ENCODE peak calls at places on chromosome 15, in four cellular contexts. F is progenitor cell of endocrine pancreas, Z is lower leg skin, P is pancreas. R is an unnamed sample.
A peak's percentile ranks its signal among the peaks of the same experiment; 100 is the strongest.

GRCh38 chr15:73467758-73468157 is 24.8 kb downstream of the REC114 start:
- DNase-seq in F (no peak), Z (no peak), P (no peak), R (no peak)

GRCh38 chr15:89121414-89121813 is 33.2 kb downstream of the ABHD2 start:
- DNase-seq in F (no peak), Z (no peak), P (no peak), R (no peak)

GRCh38 chr15:62119926-62120273 is 45.2 kb downstream of the C2CD4B start:
- DNase-seq in F (no peak), Z (no peak), P (no peak), R (no peak)

GRCh38 chr15:39756806-39757522 is 25.7 kb downstream of the FSIP1 start:
- DNase-seq in F (no peak), Z (no peak), P (no peak), R (peak; percentile 8)

GRCh38 chr15:23395030-23395692 is 40.6 kb downstream of the GOLGA8S start:
- DNase-seq in F (no peak), Z (no peak), P (no peak), R (no peak)

GRCh38 chr15:60115579-60116415 is 111.7 kb downstream of the FOXB1 start:
- DNase-seq in F (no peak), Z (no peak), P (no peak), R (no peak)

GRCh38 chr15:75738647-75739325 is 26.1 kb upstream of the CSPG4 start:
- DNase-seq in F (peak; percentile 90), Z (peak; percentile 92), P (peak; percentile 98), R (peak; percentile 74)

GRCh38 chr15:70802629-70803028 is 39.3 kb upstream of the UACA start:
- DNase-seq in F (no peak), Z (no peak), P (no peak), R (no peak)

GRCh38 chr15:67792250-67792942 is 32.9 kb upstream of the SKOR1 start:
- DNase-seq in F (no peak), Z (no peak), P (no peak), R (no peak)

GRCh38 chr15:28098766-28099554 is at the start of gene OCA2:
- DNase-seq in F (peak; percentile 59), Z (no peak), P (peak; percentile 85), R (peak; percentile 65)

GRCh38 chr15:32641517-32642059 is at the start of gene SCG5:
- DNase-seq in F (peak; percentile 46), Z (no peak), P (peak; percentile 66), R (peak; percentile 60)

GRCh38 chr15:60682615-60683014 is 203.7 kb upstream of the ICE2 start:
- DNase-seq in F (no peak), Z (no peak), P (no peak), R (no peak)

GRCh38 chr15:29115093-29115991 is 154.3 kb downstream of the NSMCE3 start:
- DNase-seq in F (peak; percentile 36), Z (no peak), P (no peak), R (peak; percentile 68)

GRCh38 chr15:70701891-70702568 is 61.3 kb downstream of the UACA start:
- DNase-seq in F (no peak), Z (no peak), P (no peak), R (no peak)

GRCh38 chr15:32872606-32873291 is 154.9 kb downstream of the GREM1 start:
- DNase-seq in F (no peak), Z (peak; percentile 34), P (no peak), R (no peak)

GRCh38 chr15:36858423-36858822 is 241.9 kb downstream of the MEIS2 start:
- DNase-seq in F (no peak), Z (no peak), P (no peak), R (no peak)

GRCh38 chr15:74332611-74333010 is 34.8 kb downstream of the CYP11A1 start:
- DNase-seq in F (no peak), Z (no peak), P (peak; percentile 18), R (no peak)

GRCh38 chr15:77002954-77003912 is 8.3 kb downstream of the PSTPIP1 start:
- DNase-seq in F (no peak), Z (peak; percentile 60), P (no peak), R (no peak)

GRCh38 chr15:41971089-41971892 is 1.1 kb downstream of the EHD4 start:
- DNase-seq in F (no peak), Z (no peak), P (peak; percentile 76), R (peak; percentile 52)

GRCh38 chr15:74988007-74988800 is 7.2 kb upstream of the SCAMP5 start:
- DNase-seq in F (peak; percentile 46), Z (no peak), P (peak; percentile 66), R (peak; percentile 68)

GRCh38 chr15:74826911-74827310 is 484 bp downstream of the CPLX3 start:
- DNase-seq in F (no peak), Z (no peak), P (no peak), R (no peak)

GRCh38 chr15:71485094-71485693 is 325.2 kb upstream of the NR2E3 start:
- DNase-seq in F (no peak), Z (no peak), P (no peak), R (no peak)

GRCh38 chr15:76155742-76156141 is 96.0 kb downstream of the TMEM266 start:
- DNase-seq in F (no peak), Z (no peak), P (no peak), R (no peak)

GRCh38 chr15:36362508-36362907 is 216.9 kb upstream of the CDIN1 start:
- DNase-seq in F (no peak), Z (no peak), P (no peak), R (no peak)

GRCh38 chr15:55791576-55792400 is 48.8 kb upstream of the PRTG start:
- DNase-seq in F (no peak), Z (no peak), P (no peak), R (no peak)

GRCh38 chr15:54960266-54960665 is 236.5 kb downstream of the RSL24D1 start:
- DNase-seq in F (no peak), Z (no peak), P (no peak), R (no peak)

GRCh38 chr15:45548753-45549520 is 26.4 kb upstream of the SLC30A4 start:
- DNase-seq in F (no peak), Z (no peak), P (no peak), R (no peak)

GRCh38 chr15:80710635-80711553 is 15.8 kb downstream of the ABHD17C start:
- DNase-seq in F (no peak), Z (no peak), P (no peak), R (no peak)

GRCh38 chr15:31398677-31399260 is 72.1 kb downstream of the KLF13 start:
- DNase-seq in F (no peak), Z (no peak), P (no peak), R (no peak)

GRCh38 chr15:58490405-58491150 is 58.8 kb downstream of the LIPC start:
- DNase-seq in F (no peak), Z (no peak), P (no peak), R (no peak)
- TF ChIP-seq CTCF in F (no peak), Z (no peak), P (no peak), R (no peak)

GRCh38 chr15:100893261-100893963 is 13.8 kb downstream of the ALDH1A3 start:
- DNase-seq in F (no peak), Z (no peak), P (no peak), R (no peak)

GRCh38 chr15:100892013-100892355 is 12.4 kb downstream of the ALDH1A3 start:
- DNase-seq in F (no peak), Z (no peak), P (no peak), R (no peak)

GRCh38 chr15:100890059-100890720 is 10.6 kb downstream of the ALDH1A3 start:
- DNase-seq in F (no peak), Z (no peak), P (no peak), R (no peak)

GRCh38 chr15:100890850-100891249 is 11.2 kb downstream of the ALDH1A3 start:
- DNase-seq in F (no peak), Z (no peak), P (no peak), R (no peak)

DNA sequence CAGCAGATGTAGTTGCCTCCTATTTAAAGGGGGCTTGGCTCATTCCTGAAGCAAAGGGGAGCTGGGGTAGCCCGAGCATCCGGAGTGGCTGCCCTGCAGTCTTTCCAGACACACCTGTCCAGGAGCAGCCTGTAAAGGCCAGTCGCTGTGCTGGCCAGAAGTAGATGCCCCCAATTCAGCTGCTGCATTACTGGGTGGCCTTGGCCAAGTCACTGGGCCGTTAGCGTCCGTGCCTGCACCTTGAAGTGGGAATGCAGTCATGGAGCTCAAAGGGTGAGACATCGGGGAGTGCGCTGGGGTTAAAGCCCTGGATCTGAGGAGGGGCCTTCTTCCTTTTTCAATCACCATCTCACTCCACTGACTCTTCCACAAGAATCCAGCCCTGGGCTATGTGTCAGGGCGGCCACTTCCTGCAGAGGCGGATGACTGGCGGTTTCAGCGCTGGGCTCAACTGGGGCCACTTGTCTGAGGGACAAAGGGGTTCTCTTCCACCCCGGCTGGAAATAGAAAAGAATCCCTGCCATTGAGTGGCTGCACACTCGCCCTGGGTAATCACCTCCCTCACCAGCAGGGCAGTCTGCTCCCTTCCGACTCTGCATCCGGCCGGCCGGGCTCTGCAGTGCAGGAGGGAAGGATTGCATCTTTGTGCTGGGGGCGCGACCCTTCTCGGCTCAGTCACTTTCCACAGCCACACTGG is 11.8 kb downstream of the ALDH1A3 start:
- DNase-seq in F (no peak), Z (no peak), P (no peak), R (peak; percentile 42)
- TF ChIP-seq CTCF in F (no peak), Z (no peak), P (no peak), R (no peak)

GRCh38 chr15:79450648-79451047 is 18.5 kb downstream of the MINAR1 start:
- DNase-seq in F (no peak), Z (no peak), P (no peak), R (no peak)
- TF ChIP-seq CTCF in F (peak; percentile 38), Z (no peak), P (no peak), R (peak; percentile 21)

GRCh38 chr15:100156201-100156600 is 185.6 kb downstream of the ADAMTS17 start:
- DNase-seq in F (no peak), Z (no peak), P (no peak), R (no peak)

GRCh38 chr15:100160953-100161352 is 180.8 kb downstream of the ADAMTS17 start:
- DNase-seq in F (no peak), Z (no peak), P (no peak), R (no peak)

GRCh38 chr15:100163961-100164360 is 177.8 kb downstream of the ADAMTS17 start:
- DNase-seq in F (no peak), Z (no peak), P (no peak), R (no peak)

GRCh38 chr15:100158368-100158767 is 183.4 kb downstream of the ADAMTS17 start:
- DNase-seq in F (no peak), Z (no peak), P (no peak), R (no peak)

GRCh38 chr15:100159436-100159835 is 182.3 kb downstream of the ADAMTS17 start:
- DNase-seq in F (no peak), Z (no peak), P (no peak), R (no peak)
- TF ChIP-seq CTCF in F (no peak), Z (no peak), P (no peak), R (no peak)

GRCh38 chr15:40806672-40807027 is 239 bp upstream of the ZFYVE19 start:
- DNase-seq in F (no peak), Z (no peak), P (no peak), R (no peak)

GRCh38 chr15:40807888-40808194 is 568 bp upstream of the DNAJC17 start:
- DNase-seq in F (no peak), Z (no peak), P (peak; percentile 41), R (no peak)

GRCh38 chr15:40807028-40807887 is at the start of the genes DNAJC17 and ZFYVE19:
- DNase-seq in F (peak; percentile 86), Z (peak; percentile 98), P (peak; percentile 96), R (peak; percentile 92)

GRCh38 chr15:40803076-40803475 is 3.8 kb upstream of the ZFYVE19 start:
- DNase-seq in F (no peak), Z (no peak), P (no peak), R (no peak)

GRCh38 chr15:40803688-40804087 is 3.2 kb upstream of the ZFYVE19 start:
- DNase-seq in F (no peak), Z (no peak), P (no peak), R (no peak)
- TF ChIP-seq CTCF in F (no peak), Z (no peak), P (no peak), R (no peak)

R was measured in endothelial cell.